ENCODE peak calls at places on chromosome 11, in nine cellular contexts. P is adrenal gland, S is body of pancreas, U is lower leg skin, N is A549, D is uterus, T is right lobe of liver, G is tibial nerve, X is transverse colon. F is an unnamed sample.

GRCh38 chr11:116596346-116597260 is 176.2 kb downstream of the BUD13 start:
- DNase-seq in X (no peak), U (peak; percentile 61), G (no peak), S (no peak), T (peak; percentile 46), P (no peak), N (no peak), D (no peak), F (no peak)

GRCh38 chr11:10076458-10077141 is 217.4 kb downstream of the SBF2 start:
- DNase-seq in D (no peak), S (peak; percentile 22), U (no peak), N (peak; percentile 10), P (peak; percentile 43), G (no peak), X (peak; percentile 25), T (peak; percentile 80), F (peak; percentile 72)

GRCh38 chr11:65225284-65226102 is 36.3 kb upstream of the POLA2 start:
- DNase-seq in D (peak; percentile 71), X (peak; percentile 69), P (peak; percentile 76), U (peak; percentile 94), G (peak; percentile 41), S (peak; percentile 78), T (peak; percentile 82), N (no peak), F (peak; percentile 64)

GRCh38 chr11:46075168-46075567 is 46.1 kb downstream of the PHF21A start:
- DNase-seq in D (no peak), G (no peak), T (no peak), N (no peak), X (no peak), S (no peak), P (peak; percentile 32), U (no peak), F (no peak)

GRCh38 chr11:64864473-64865285 is 13.7 kb downstream of the EHD1 start:
- DNase-seq in X (peak; percentile 66), N (no peak), S (no peak), P (peak; percentile 58), G (peak; percentile 51), D (peak; percentile 90), U (no peak), T (peak; percentile 55), F (peak; percentile 80)

GRCh38 chr11:62461740-62462522 is 43.1 kb downstream of the SCGB1A1 start:
- DNase-seq in S (no peak), D (no peak), U (peak; percentile 89), N (no peak), T (no peak), G (no peak), X (peak; percentile 45), P (no peak), F (no peak)

GRCh38 chr11:130522284-130522961 is 74.0 kb downstream of the ADAMTS15 start:
- DNase-seq in G (peak; percentile 90), P (peak; percentile 97), U (peak; percentile 98), S (peak; percentile 65), N (peak; percentile 79), T (peak; percentile 67), D (peak; percentile 95), X (peak; percentile 76), F (peak; percentile 92)

GRCh38 chr11:2260491-2261364 is 9.7 kb downstream of the ASCL2 start:
- DNase-seq in X (no peak), N (no peak), D (no peak), U (peak; percentile 82), S (no peak), P (no peak), G (no peak), T (peak; percentile 40), F (no peak)

GRCh38 chr11:124877631-124878496 is 12.6 kb downstream of the ROBO3 start:
- DNase-seq in U (peak; percentile 84), P (no peak), N (no peak), G (no peak), T (peak; percentile 46), S (no peak), D (no peak), X (no peak), F (peak; percentile 31)
- H3K4me3 ChIP-seq in U (no peak overlapping the region), P (peak overlapping the region; percentile 63), N (no peak overlapping the region), G (peak overlapping the region; percentile 50), T (no peak overlapping the region), S (no peak overlapping the region), D (peak overlapping the region; percentile 57), X (no peak overlapping the region), F (peak overlapping the region; percentile 67)

GRCh38 chr11:95230054-95231034 is 658 bp downstream of the SESN3 start:
- DNase-seq in S (peak; percentile 24), X (peak; percentile 24), U (peak; percentile 85), G (no peak), T (peak; percentile 72), N (peak; percentile 7), D (peak; percentile 28), P (peak; percentile 38), F (peak; percentile 34)

GRCh38 chr11:95231881-95232605 is 1.0 kb upstream of the SESN3 start:
- DNase-seq in P (peak; percentile 86), G (peak; percentile 52), T (peak; percentile 86), N (no peak), U (peak; percentile 94), S (peak; percentile 74), X (peak; percentile 66), D (peak; percentile 73), F (peak; percentile 80)

GRCh38 chr11:95229199-95230053 is 1.6 kb downstream of the SESN3 start:
- DNase-seq in X (no peak), U (no peak), T (no peak), G (no peak), P (no peak), D (no peak), S (no peak), N (no peak), F (no peak)

GRCh38 chr11:95232666-95233065 is 1.7 kb upstream of the SESN3 start:
- DNase-seq in G (no peak), D (no peak), T (no peak), X (no peak), S (no peak), U (no peak), P (no peak), N (no peak), F (no peak)

DNA sequence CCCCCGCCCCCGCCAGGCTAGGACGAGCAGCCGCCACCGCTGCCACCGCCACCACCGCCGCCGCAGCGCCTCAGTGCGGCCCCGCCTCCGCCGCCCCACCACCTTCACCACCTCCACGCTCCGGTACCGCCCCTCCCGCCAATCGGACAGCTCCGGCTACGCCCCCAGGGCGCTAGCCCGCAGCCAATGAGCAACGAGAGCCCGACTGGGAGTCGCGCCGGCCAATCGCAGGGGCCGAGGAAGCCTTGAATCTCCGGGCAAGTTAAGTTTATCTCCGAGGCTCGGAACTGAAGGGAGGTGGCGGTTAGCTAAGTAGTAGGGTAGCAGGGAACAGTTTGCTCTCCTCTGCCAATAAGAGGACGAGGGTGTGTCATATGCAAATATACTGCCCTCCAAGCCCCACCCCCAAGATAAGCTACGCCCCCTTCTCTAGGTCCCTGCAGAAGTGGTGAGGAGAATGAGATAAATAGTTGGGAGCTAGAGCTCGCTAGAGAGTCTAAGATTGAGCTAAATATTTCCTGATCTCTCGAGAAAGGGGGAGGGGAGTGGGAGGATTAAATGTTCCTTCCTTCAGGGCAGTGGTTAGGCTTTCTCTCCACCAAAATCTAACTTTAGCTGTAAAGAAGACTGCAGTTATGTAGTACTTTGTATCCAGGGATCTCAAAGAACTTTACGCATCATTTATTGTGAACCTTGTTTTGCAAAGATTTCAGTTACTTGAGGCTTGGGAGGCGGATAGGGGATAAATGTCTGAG is at the start of gene SESN3:
- DNase-seq in T (peak; percentile 100), P (peak; percentile 100), X (peak; percentile 98), S (peak; percentile 98), D (peak; percentile 98), U (peak; percentile 100), N (peak; percentile 71), G (peak; percentile 97), F (peak; percentile 98)
- TF ChIP-seq POLR2A in T (peak; percentile 83), P (peak; percentile 96), X (peak; percentile 65), S (peak; percentile 88), D (peak; percentile 87), U (no peak), N (peak; percentile 65), G (peak; percentile 56), F (peak; percentile 73)

DNA sequence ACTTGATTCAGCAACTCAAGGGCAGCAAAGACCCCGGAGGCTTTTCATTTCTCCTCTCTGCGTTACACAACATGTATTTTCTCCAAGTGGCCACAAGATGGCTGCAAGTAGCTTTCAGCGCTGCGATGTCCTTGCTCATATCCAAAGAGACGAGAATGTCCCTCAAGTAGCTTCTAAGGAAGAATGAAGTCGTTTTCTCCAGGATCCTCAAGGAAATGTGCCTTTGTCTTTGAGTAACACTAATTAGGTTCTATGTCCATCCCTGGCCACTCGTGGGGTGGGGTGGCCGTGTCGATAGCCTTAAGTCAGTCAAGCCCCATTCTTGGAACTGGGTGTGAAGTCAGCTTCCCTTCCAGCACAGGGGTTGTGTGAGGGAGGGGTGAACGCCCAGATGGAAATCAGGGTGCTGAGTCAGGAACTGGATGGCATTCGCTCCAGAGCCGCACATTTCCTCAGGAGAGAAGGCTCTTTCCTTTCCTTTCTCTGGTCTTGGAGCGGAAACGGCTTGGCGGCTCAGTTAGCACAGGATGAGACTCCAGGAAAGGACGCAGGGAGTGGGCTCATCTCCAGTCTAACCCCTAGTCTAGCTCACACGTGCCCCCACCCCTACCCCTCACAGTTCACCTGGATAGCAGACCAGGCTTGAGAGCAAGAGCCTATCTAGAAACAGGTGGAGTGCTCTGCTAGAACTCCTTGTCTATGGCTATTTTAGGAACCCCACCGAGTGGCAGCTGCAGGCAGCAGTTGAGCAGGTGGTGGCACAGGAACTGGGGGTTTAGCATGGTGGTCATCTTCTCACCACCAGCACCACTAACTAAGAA is 44.3 kb downstream of the NNMT start:
- DNase-seq in G (peak; percentile 19), X (peak; percentile 37), S (peak; percentile 39), N (peak; percentile 16), P (peak; percentile 40), U (peak; percentile 90), D (peak; percentile 54), T (no peak), F (peak; percentile 45)
- H3K4me3 ChIP-seq in G (no peak overlapping the region), X (no peak overlapping the region), S (no peak overlapping the region), N (no peak overlapping the region), P (peak overlapping the region; percentile 19), U (no peak overlapping the region), D (no peak overlapping the region), T (no peak overlapping the region), F (no peak overlapping the region)

GRCh38 chr11:78416285-78417174 is 1.1 kb downstream of the GAB2 start:
- DNase-seq in P (peak; percentile 93), D (peak; percentile 86), G (peak; percentile 82), T (peak; percentile 89), S (peak; percentile 81), X (peak; percentile 86), U (peak; percentile 98), N (peak; percentile 81), F (peak; percentile 84)

GRCh38 chr11:78418584-78419211 is 1.1 kb upstream of the GAB2 start:
- DNase-seq in U (no peak), N (no peak), S (no peak), X (no peak), T (no peak), D (no peak), P (no peak), G (no peak), F (no peak)

GRCh38 chr11:78417175-78417887 is at the start of gene GAB2:
- DNase-seq in N (no peak), X (peak; percentile 66), T (peak; percentile 61), S (peak; percentile 57), D (no peak), P (peak; percentile 84), U (peak; percentile 85), G (no peak), F (peak; percentile 67)

GRCh38 chr11:78419327-78419726 is 1.7 kb upstream of the GAB2 start:
- DNase-seq in D (peak; percentile 86), G (no peak), N (peak; percentile 24), X (peak; percentile 48), U (peak; percentile 89), S (peak; percentile 33), T (no peak), P (peak; percentile 85), F (peak; percentile 57)

DNA sequence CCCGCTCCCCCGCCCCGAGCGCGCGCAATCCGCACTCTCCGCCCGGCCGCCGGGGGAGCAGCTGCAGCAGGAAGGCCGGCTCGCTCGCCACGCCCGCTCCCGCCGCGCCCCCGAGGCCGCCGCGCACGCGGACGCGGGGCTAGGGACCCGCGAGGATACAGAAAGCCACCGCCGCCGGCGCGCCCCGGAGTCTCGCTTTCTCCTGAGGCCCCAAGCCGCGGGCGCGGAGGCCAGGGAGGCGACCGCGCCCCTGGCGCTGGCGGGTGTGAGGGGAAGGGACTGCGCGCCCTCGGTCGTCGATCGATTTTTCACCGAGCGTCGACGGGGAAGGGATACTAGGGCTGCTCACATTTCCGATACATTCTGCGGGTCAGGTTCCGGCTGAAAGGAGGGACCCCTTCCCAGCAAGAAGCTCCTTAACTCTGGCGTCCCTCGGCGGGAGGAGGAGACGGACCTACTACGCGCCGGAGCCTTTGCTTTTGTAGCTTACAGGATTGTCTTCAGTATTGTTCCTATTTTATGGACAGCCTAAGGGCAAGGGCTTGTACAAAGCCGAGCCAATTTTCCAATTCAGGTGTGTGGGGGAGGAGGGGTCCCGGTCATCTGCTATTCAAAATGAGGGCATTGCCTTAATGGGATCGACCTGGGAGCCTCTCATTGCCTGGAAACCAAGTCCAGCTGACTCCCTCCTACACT is 416 bp upstream of the GAB2 start:
- DNase-seq in P (no peak), S (peak; percentile 78), D (peak; percentile 77), G (peak; percentile 64), U (peak; percentile 95), T (peak; percentile 89), X (peak; percentile 87), N (peak; percentile 64), F (peak; percentile 90)
- TF ChIP-seq POLR2A in P (peak; percentile 75), S (peak; percentile 52), D (peak; percentile 78), G (peak; percentile 91), U (peak; percentile 77), T (peak; percentile 89), X (peak; percentile 52), N (peak; percentile 18), F (peak; percentile 76)

F was measured in ovary.